ENCODE peak calls at places on chromosomes 3 and 15, in seven cellular contexts. W, Y, S, U, L, I and K are unnamed samples.

GRCh38 chr3:146747928-146748327 is 142.8 kb upstream of the PLSCR5 start:
- DNase-seq in W (no peak), Y (no peak), S (peak), U (no peak), L (no peak), I (peak), K (no peak)

GRCh38 chr3:29186131-29186599 is 94.7 kb upstream of the RBMS3 start:
- DNase-seq in W (no peak), Y (no peak), S (peak), U (no peak), L (no peak), I (no peak), K (no peak)

GRCh38 chr3:124730920-124731297 is 657 bp downstream of the UMPS start:
- DNase-seq in W (no peak), Y (no peak), S (no peak), U (no peak), L (no peak), I (no peak), K (no peak)

GRCh38 chr3:184249412-184250166 is at the start of gene EEF1AKMT4:
- DNase-seq in W (peak), Y (peak), S (peak), U (peak), L (peak), I (peak), K (peak)

GRCh38 chr3:194097141-194097880 is 38.6 kb upstream of the HES1 start:
- DNase-seq in W (no peak), Y (no peak), S (no peak), U (no peak), L (no peak), I (no peak), K (no peak)

GRCh38 chr3:195583831-195584542 is at the start of gene APOD:
- DNase-seq in W (no peak), Y (no peak), S (peak), U (no peak), L (peak), I (peak), K (peak)

GRCh38 chr3:111080357-111080937 is 8.8 kb downstream of the NECTIN3 start:
- DNase-seq in W (no peak), Y (no peak), S (peak), U (no peak), L (no peak), I (peak), K (no peak)

GRCh38 chr3:45499529-45499928 is 95.0 kb upstream of the LIMD1 start:
- DNase-seq in W (no peak), Y (no peak), S (peak), U (no peak), L (no peak), I (peak), K (no peak)

GRCh38 chr15:98651581-98652220 is 3.4 kb downstream of the IGF1R start:
- DNase-seq in W (no peak), Y (no peak), S (peak), U (no peak), L (peak), I (peak), K (no peak)

GRCh38 chr3:19474169-19474568 is 325.9 kb downstream of the KCNH8 start:
- DNase-seq in W (no peak), Y (no peak), S (no peak), U (no peak), L (no peak), I (no peak), K (no peak)

DNA sequence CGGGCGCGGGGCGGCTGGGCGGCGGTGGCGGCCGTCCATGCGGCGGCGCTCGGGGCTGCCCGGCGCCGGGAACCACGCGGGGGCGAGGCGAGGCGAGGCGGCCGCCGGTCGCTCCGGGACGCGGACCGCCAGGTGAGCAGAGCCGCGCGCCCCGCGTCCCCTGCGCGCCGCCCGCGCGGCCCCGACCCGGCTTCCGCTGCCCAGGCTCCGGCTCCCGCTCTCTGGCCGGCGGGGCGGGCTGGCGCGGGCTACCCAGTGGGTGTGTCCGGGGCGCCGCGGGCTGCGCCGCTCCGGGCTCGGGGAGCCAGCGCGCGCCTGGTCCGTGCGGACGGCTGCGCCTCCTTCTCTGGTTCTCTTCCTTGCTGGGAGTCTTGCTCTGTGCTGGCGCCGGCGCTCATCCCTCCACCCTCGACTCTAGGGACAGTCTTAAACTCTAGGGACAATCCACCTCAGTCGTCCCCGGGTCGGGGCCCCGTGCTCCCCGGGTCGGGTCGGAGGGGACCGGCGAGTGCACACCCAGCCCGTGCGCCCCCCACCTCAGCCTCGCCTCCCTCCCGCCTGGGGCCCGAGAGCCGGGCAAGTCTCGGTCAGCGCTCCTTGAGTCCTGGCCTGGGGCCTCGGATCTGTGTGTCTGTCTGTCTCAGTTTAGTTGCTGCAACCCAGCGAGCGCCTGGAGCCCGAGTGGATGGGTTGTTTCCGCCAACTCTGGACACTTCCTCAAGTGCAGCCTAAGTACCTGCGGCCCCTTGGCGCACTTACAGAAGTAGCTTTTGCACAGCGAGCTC is 488 bp downstream of the THSD4 start:
- DNase-seq in W (no peak), Y (peak), S (peak), U (no peak), L (peak), I (peak), K (peak)
- H3K4me3 ChIP-seq in W (no peak), Y (peak), S (peak), U (peak), L (peak), I (peak), K (peak)

GRCh38 chr3:69999191-70000027 is at the start of gene SAMMSON:
- DNase-seq in W (no peak), Y (peak), S (peak), U (no peak), L (no peak), I (no peak), K (no peak)
- H3K4me3 ChIP-seq in W (no peak), Y (peak), S (peak), U (peak), L (no peak), I (no peak), K (no peak)

GRCh38 chr3:112642912-112643506 is 2.1 kb upstream of the CCDC80 start:
- DNase-seq in W (peak), Y (peak), S (peak), U (peak), L (peak), I (peak), K (peak)
- H3K4me3 ChIP-seq in W (no peak), Y (peak), S (peak), U (peak), L (no peak), I (no peak), K (peak)

GRCh38 chr15:93068581-93069199 is 20.3 kb downstream of the RGMA start:
- DNase-seq in W (no peak), Y (no peak), S (no peak), U (no peak), L (no peak), I (no peak), K (no peak)
- H3K4me3 ChIP-seq in W (no peak), Y (peak), S (no peak), U (no peak), L (no peak), I (no peak), K (no peak)

GRCh38 chr3:155046935-155047334 is 33.2 kb upstream of the MME start:
- DNase-seq in W (no peak), Y (no peak), S (no peak), U (no peak), L (no peak), I (no peak), K (no peak)
- H3K4me3 ChIP-seq in W (no peak), Y (no peak), S (no peak), U (no peak), L (no peak), I (no peak), K (no peak)

DNA sequence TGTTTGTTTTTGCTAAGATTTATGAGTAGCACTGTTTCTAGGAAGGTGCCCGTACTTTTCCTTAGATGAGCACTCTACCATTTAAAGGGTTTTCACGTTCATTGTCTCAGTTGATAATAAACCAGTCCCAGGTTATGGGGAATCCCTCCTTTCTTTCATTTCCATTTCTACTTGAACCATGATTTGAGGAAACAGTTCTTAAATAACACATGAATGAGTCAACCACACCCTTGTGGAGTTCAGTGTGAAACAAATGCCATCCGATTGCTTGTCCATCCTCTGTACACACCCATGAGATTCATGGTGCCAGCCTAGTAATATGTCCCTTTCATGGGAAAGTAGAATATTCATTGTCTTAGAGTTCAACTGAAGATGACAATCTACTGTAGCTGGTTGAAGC is 23.1 kb downstream of the CMTM8 start:
- DNase-seq in W (no peak), Y (no peak), S (no peak), U (no peak), L (no peak), I (no peak), K (no peak)
- H3K4me3 ChIP-seq in W (no peak), Y (no peak), S (no peak), U (no peak), L (no peak), I (no peak), K (no peak)

DNA sequence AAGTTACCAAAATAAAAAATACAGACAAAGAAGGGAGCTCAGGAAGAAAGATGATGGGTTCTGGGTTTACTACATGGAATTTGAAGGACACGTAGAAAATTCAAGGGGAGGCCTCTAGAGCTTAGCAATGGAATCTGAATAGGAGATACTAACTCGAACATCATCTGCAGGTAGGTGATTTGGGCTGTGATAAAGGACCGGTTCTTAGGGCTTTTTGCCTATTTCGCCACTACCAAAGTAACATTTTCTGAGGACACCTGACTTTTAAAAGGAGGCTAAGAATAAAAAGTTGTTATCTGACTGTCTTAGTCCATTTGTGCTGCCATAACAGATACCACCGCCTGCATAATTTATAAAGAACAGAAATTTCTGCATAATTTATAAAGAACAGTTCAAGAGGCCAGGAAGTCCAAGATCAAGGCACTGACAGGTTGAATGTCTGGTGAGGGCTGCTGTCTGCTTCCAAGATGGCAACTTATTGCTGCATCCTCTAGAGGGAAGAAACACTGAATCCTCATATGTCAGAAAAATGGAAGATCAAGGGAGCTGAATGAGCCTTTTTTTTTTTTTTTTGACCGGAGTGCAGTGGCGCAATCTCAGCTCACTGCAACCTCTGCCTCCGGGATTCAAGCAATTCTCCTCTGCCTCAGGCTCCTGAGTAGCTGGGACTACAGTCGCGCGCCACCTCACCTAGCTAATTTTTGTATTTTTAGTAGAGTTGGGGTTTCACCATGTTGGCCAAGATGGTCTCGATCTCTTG is 67.9 kb upstream of the UBE2E2 start:
- DNase-seq in W (no peak), Y (no peak), S (no peak), U (no peak), L (no peak), I (no peak), K (no peak)
- H3K4me3 ChIP-seq in W (no peak), Y (no peak), S (no peak), U (no peak), L (no peak), I (no peak), K (no peak)

GRCh38 chr3:177197934-177198484 is 727 bp upstream of the TBL1XR1 start:
- DNase-seq in W (no peak), Y (no peak), S (no peak), U (no peak), L (no peak), I (no peak), K (no peak)
- H3K4me3 ChIP-seq in W (peak), Y (peak), S (peak), U (peak), L (peak), I (peak), K (peak)

DNA sequence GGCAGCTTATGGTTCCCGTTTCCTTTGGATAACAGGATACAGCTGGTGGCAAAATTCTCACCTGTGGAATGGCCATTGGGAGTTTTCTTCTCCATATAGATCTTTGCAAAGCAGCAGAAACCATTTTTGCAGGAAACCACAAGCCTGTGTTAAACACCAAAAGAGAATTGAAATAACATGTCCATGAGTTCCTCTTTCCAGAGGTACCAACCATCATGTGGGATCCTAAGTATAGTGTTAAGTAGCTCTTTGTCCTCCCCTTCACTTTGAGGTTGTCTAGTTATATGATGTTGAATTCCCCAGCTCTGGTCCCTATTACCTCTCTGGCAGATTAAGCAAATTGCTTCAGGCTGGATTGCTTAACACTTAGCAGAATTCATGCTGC is 94.9 kb downstream of the AKAP13 start:
- DNase-seq in W (no peak), Y (no peak), S (no peak), U (no peak), L (no peak), I (no peak), K (no peak)
- H3K4me3 ChIP-seq in W (no peak), Y (no peak), S (no peak), U (no peak), L (no peak), I (no peak), K (no peak)

GRCh38 chr15:89459271-89460038 is 36.9 kb downstream of the RHCG start:
- DNase-seq in W (no peak), Y (no peak), S (no peak), U (no peak), L (peak), I (peak), K (peak)

GRCh38 chr15:89461386-89461785 is 35.0 kb downstream of the RHCG start:
- DNase-seq in W (no peak), Y (no peak), S (no peak), U (no peak), L (no peak), I (no peak), K (no peak)

GRCh38 chr15:89460048-89460447 is 36.3 kb downstream of the RHCG start:
- DNase-seq in W (no peak), Y (no peak), S (no peak), U (no peak), L (no peak), I (no peak), K (no peak)

GRCh38 chr15:89462198-89462912 is 34.0 kb downstream of the RHCG start:
- DNase-seq in W (no peak), Y (no peak), S (peak), U (no peak), L (no peak), I (no peak), K (no peak)

DNA sequence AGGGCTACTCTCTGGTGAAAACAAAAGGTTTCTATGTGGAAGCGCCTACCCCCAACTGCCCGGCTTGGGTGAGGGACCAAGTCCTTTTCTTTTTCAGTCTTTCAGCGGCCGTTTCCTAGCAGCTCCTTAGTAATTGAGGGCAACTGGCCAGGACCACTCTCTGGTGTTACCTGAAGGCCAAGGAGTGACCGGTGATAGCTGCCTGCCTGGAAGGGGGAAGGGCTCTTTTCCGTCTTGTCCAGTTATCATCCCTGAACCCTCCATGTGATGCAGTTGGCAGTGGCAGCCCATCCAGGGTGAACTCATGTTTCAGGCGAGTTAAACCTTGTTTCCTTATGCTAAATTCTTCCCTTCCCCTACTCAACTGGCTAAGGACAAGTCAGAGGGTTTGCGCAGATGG is 33.3 kb downstream of the RHCG start:
- DNase-seq in W (no peak), Y (no peak), S (no peak), U (no peak), L (no peak), I (no peak), K (no peak)
- H3K4me3 ChIP-seq in W (no peak), Y (no peak), S (no peak), U (no peak), L (no peak), I (no peak), K (no peak)